ENCODE peak calls at places on chromosomes 4 and X, in ten cellular contexts. X, N, O, R, V, E, W, H, U and A are unnamed samples.

GRCh38 chrX:11376163-11376562 is 83.0 kb downstream of the AMELX start:
- DNase-seq in W (no peak), X (no peak), E (no peak), V (no peak), R (no peak), N (no peak), U (no peak), H (no peak), O (no peak), A (no peak)

GRCh38 chr4:184471872-184472539 is 2.3 kb downstream of the IRF2 start:
- DNase-seq in R (no peak), U (peak), X (no peak), V (no peak), H (no peak), N (no peak), O (no peak), E (no peak), W (no peak), A (no peak)

GRCh38 chr4:166252487-166253402 is 379.7 kb downstream of the TLL1 start:
- DNase-seq in W (no peak), V (peak), R (no peak), H (no peak), U (peak), E (no peak), O (no peak), N (peak), X (no peak), A (no peak)

GRCh38 chrX:115709039-115709438 is 148.1 kb downstream of the PLS3 start:
- DNase-seq in H (no peak), V (no peak), W (no peak), E (no peak), X (no peak), N (no peak), U (no peak), R (no peak), O (no peak), A (no peak)

GRCh38 chr4:79650794-79651431 is 242.9 kb upstream of the GK2 start:
- DNase-seq in V (no peak), N (no peak), X (no peak), H (no peak), O (no peak), U (no peak), W (no peak), E (no peak), R (no peak), A (no peak)

GRCh38 chr4:30600246-30600645 is 119.9 kb upstream of the PCDH7 start:
- DNase-seq in E (no peak), W (no peak), R (no peak), H (no peak), X (no peak), U (no peak), N (no peak), O (no peak), V (no peak), A (no peak)

GRCh38 chrX:136780738-136781137 is at the start of gene ARHGEF6:
- DNase-seq in H (no peak), U (peak), N (no peak), V (no peak), X (no peak), W (no peak), E (no peak), O (no peak), R (peak), A (no peak)

GRCh38 chr4:22473268-22473667 is 42.6 kb downstream of the ADGRA3 start:
- DNase-seq in V (no peak), X (no peak), O (no peak), H (no peak), E (no peak), R (no peak), N (no peak), U (no peak), W (no peak), A (no peak)

GRCh38 chrX:13283512-13283911 is 36.3 kb downstream of the ATXN3L start:
- DNase-seq in E (no peak), H (no peak), X (no peak), V (peak), W (no peak), U (no peak), O (no peak), N (no peak), R (no peak), A (no peak)

GRCh38 chr4:47647544-47647943 is 162.5 kb downstream of the ATP10D start:
- DNase-seq in H (no peak), X (no peak), E (no peak), N (no peak), W (no peak), R (no peak), V (no peak), U (no peak), O (no peak), A (no peak)

GRCh38 chrX:136291824-136292223 is 8.9 kb upstream of the ADGRG4 start:
- DNase-seq in X (no peak), W (no peak), R (no peak), N (no peak), V (no peak), H (no peak), U (no peak), E (no peak), O (no peak), A (no peak)

GRCh38 chr4:107709916-107710315 is 10.1 kb downstream of the PAPSS1 start:
- DNase-seq in U (no peak), R (no peak), N (no peak), V (no peak), O (no peak), W (no peak), E (no peak), X (no peak), H (no peak), A (no peak)

GRCh38 chr4:153205028-153205648 is 895 bp downstream of the TRIM2 start:
- DNase-seq in X (no peak), R (no peak), H (peak), V (no peak), O (no peak), U (no peak), N (no peak), E (peak), W (no peak), A (no peak)

GRCh38 chrX:130108647-130109428 is 1.5 kb downstream of the ELF4 start:
- DNase-seq in H (peak), O (no peak), X (no peak), V (no peak), E (no peak), N (peak), U (no peak), R (no peak), W (peak), A (no peak)

GRCh38 chrX:129145898-129146297 is 377.4 kb downstream of the SMARCA1 start:
- DNase-seq in V (no peak), W (no peak), X (no peak), O (no peak), E (no peak), N (no peak), H (no peak), U (peak), R (no peak), A (no peak)

GRCh38 chrX:39667746-39668507 is 429.8 kb downstream of the BCOR start:
- DNase-seq in N (no peak), X (no peak), H (no peak), U (no peak), W (no peak), E (no peak), V (no peak), O (no peak), R (no peak), A (no peak)

GRCh38 chr4:108355523-108356208 is 186.9 kb upstream of the LEF1 start:
- DNase-seq in N (no peak), O (no peak), W (no peak), R (peak), U (peak), V (no peak), H (peak), E (no peak), X (no peak), A (no peak)

GRCh38 chr4:8353912-8354453 is 84.4 kb downstream of the HTRA3 start:
- DNase-seq in W (no peak), H (no peak), V (no peak), R (no peak), N (no peak), O (peak), U (no peak), X (no peak), E (no peak), A (no peak)

GRCh38 chrX:20362268-20363002 is 95.7 kb upstream of the RPS6KA3 start:
- DNase-seq in R (no peak), N (no peak), U (peak), V (no peak), W (no peak), H (no peak), O (no peak), E (no peak), X (no peak), A (no peak)

GRCh38 chr4:51842554-51843308 is at the start of gene DCUN1D4:
- DNase-seq in R (peak), H (peak), X (peak), E (peak), O (peak), U (peak), V (peak), W (peak), N (peak), A (peak)

GRCh38 chr4:164937576-164938270 is 39.7 kb downstream of the TRIM61 start:
- DNase-seq in W (no peak), O (no peak), V (no peak), N (no peak), E (peak), U (no peak), X (no peak), R (no peak), H (no peak), A (peak)

GRCh38 chr4:167176723-167177367 is 57.4 kb downstream of the SPOCK3 start:
- DNase-seq in U (peak), H (no peak), N (no peak), V (no peak), W (no peak), E (no peak), X (no peak), O (no peak), R (no peak), A (no peak)

GRCh38 chr4:110480031-110480549 is 4.1 kb downstream of the ENPEP start:
- DNase-seq in H (no peak), W (no peak), X (no peak), V (no peak), N (no peak), U (no peak), O (no peak), R (no peak), E (no peak), A (no peak)

GRCh38 chrX:107675823-107676555 is 47.7 kb downstream of the PRPS1 start:
- DNase-seq in E (no peak), N (no peak), X (no peak), R (peak), O (no peak), V (no peak), H (no peak), U (no peak), W (no peak), A (no peak)